ENCODE peak calls at places on chromosomes 7 and 10, in five cellular contexts. One of them, this sample, is unnamed.
A peak's percentile ranks its signal among the peaks of the same experiment; 100 is the strongest.

GRCh38 chr10:35746004-35746403 is 103.9 kb upstream of the FZD8 start:
- DNase-seq in Peyer's patch: no peak
- DNase-seq in IMR-90: no peak
- DNase-seq in heart left ventricle: no peak
- DNase-seq in breast epithelium: no peak
- DNase-seq in this sample: no peak

GRCh38 chr7:49483142-49483541 is 290.3 kb upstream of the VWC2 start:
- DNase-seq in Peyer's patch: no peak
- DNase-seq in IMR-90: no peak
- DNase-seq in heart left ventricle: no peak
- DNase-seq in breast epithelium: no peak
- DNase-seq in this sample: no peak

GRCh38 chr10:108521827-108522503 is 1357.5 kb upstream of the SORCS1 start:
- DNase-seq in Peyer's patch: no peak
- DNase-seq in IMR-90: no peak
- DNase-seq in heart left ventricle: no peak
- DNase-seq in breast epithelium: no peak
- DNase-seq in this sample: no peak

GRCh38 chr7:112726076-112726475 is 64.1 kb downstream of the TMEM168 start:
- DNase-seq in Peyer's patch: no peak
- DNase-seq in IMR-90: no peak
- DNase-seq in heart left ventricle: no peak
- DNase-seq in breast epithelium: no peak
- DNase-seq in this sample: no peak

GRCh38 chr10:90959826-90960225 is 38.9 kb upstream of the ANKRD1 start:
- DNase-seq in Peyer's patch: no peak
- DNase-seq in IMR-90: no peak
- DNase-seq in heart left ventricle: no peak
- DNase-seq in breast epithelium: no peak
- DNase-seq in this sample: no peak

GRCh38 chr10:4093438-4093837 is 308.4 kb upstream of the KLF6 start:
- DNase-seq in Peyer's patch: no peak
- DNase-seq in IMR-90: no peak
- DNase-seq in heart left ventricle: no peak
- DNase-seq in breast epithelium: no peak
- DNase-seq in this sample: no peak

GRCh38 chr10:5092375-5092774 is 1.8 kb upstream of the AKR1C3 start:
- DNase-seq in Peyer's patch: no peak
- DNase-seq in IMR-90: no peak
- DNase-seq in heart left ventricle: no peak
- DNase-seq in breast epithelium: no peak
- DNase-seq in this sample: no peak

GRCh38 chr7:94650137-94650536 is 5.8 kb downstream of the SGCE start:
- DNase-seq in Peyer's patch: no peak
- DNase-seq in IMR-90: no peak
- DNase-seq in heart left ventricle: no peak
- DNase-seq in breast epithelium: no peak
- DNase-seq in this sample: no peak

GRCh38 chr10:91367127-91367531 is 43.0 kb upstream of the HECTD2 start:
- DNase-seq in Peyer's patch: no peak
- DNase-seq in IMR-90: peak; percentile 31
- DNase-seq in heart left ventricle: no peak
- DNase-seq in breast epithelium: no peak
- DNase-seq in this sample: no peak

GRCh38 chr10:44863344-44864041 is 47.6 kb upstream of the TMEM72 start:
- DNase-seq in Peyer's patch: no peak
- DNase-seq in IMR-90: no peak
- DNase-seq in heart left ventricle: no peak
- DNase-seq in breast epithelium: no peak
- DNase-seq in this sample: no peak

GRCh38 chr7:8251195-8251594 is 10.8 kb downstream of the ICA1 start:
- DNase-seq in Peyer's patch: no peak
- DNase-seq in IMR-90: no peak
- DNase-seq in heart left ventricle: no peak
- DNase-seq in breast epithelium: no peak
- DNase-seq in this sample: no peak

GRCh38 chr7:68969571-68969970 is 628.7 kb upstream of the AUTS2 start:
- DNase-seq in Peyer's patch: no peak
- DNase-seq in IMR-90: no peak
- DNase-seq in heart left ventricle: no peak
- DNase-seq in breast epithelium: no peak
- DNase-seq in this sample: no peak

GRCh38 chr10:18157909-18158308 is 17.7 kb downstream of the CACNB2 start:
- DNase-seq in Peyer's patch: no peak
- DNase-seq in IMR-90: peak; percentile 88
- DNase-seq in heart left ventricle: no peak
- DNase-seq in breast epithelium: no peak
- DNase-seq in this sample: no peak

GRCh38 chr7:157663061-157663863 is 326.5 kb downstream of the DNAJB6 start:
- DNase-seq in Peyer's patch: no peak
- DNase-seq in IMR-90: no peak
- DNase-seq in heart left ventricle: no peak
- DNase-seq in breast epithelium: no peak
- DNase-seq in this sample: peak; percentile 40

GRCh38 chr10:126895214-126895781 is 9.9 kb upstream of the DOCK1 start:
- DNase-seq in Peyer's patch: no peak
- DNase-seq in IMR-90: no peak
- DNase-seq in heart left ventricle: no peak
- DNase-seq in breast epithelium: no peak
- DNase-seq in this sample: no peak

GRCh38 chr7:111919690-111920179 is 286.5 kb downstream of the DOCK4 start:
- DNase-seq in Peyer's patch: no peak
- DNase-seq in IMR-90: peak; percentile 55
- DNase-seq in heart left ventricle: no peak
- DNase-seq in breast epithelium: no peak
- DNase-seq in this sample: no peak

GRCh38 chr7:151381333-151382078 is 28.3 kb downstream of the WDR86 start:
- DNase-seq in Peyer's patch: peak; percentile 56
- DNase-seq in IMR-90: no peak
- DNase-seq in heart left ventricle: peak; percentile 69
- DNase-seq in breast epithelium: no peak
- DNase-seq in this sample: peak; percentile 47

GRCh38 chr7:51727441-51727840 is 410.8 kb upstream of the COBL start:
- DNase-seq in Peyer's patch: peak; percentile 59
- DNase-seq in IMR-90: no peak
- DNase-seq in heart left ventricle: no peak
- DNase-seq in breast epithelium: no peak
- DNase-seq in this sample: no peak

GRCh38 chr10:124125305-124126116 is 32.1 kb upstream of the CHST15 start:
- DNase-seq in Peyer's patch: no peak
- DNase-seq in IMR-90: no peak
- DNase-seq in heart left ventricle: no peak
- DNase-seq in breast epithelium: no peak
- DNase-seq in this sample: no peak

GRCh38 chr10:65365878-65366277 is 1560.0 kb upstream of the LRRTM3 start:
- DNase-seq in Peyer's patch: no peak
- DNase-seq in IMR-90: no peak
- DNase-seq in heart left ventricle: no peak
- DNase-seq in breast epithelium: no peak
- DNase-seq in this sample: no peak

GRCh38 chr7:2633538-2634264 is 1.9 kb downstream of the TTYH3 start:
- DNase-seq in Peyer's patch: no peak
- DNase-seq in IMR-90: peak; percentile 89
- DNase-seq in heart left ventricle: peak; percentile 73
- DNase-seq in breast epithelium: no peak
- DNase-seq in this sample: peak; percentile 68

GRCh38 chr10:132878091-132878729 is 64.2 kb downstream of the CFAP46 start:
- DNase-seq in Peyer's patch: peak; percentile 24
- DNase-seq in IMR-90: no peak
- DNase-seq in heart left ventricle: peak; percentile 37
- DNase-seq in breast epithelium: peak; percentile 46
- DNase-seq in this sample: peak; percentile 8

GRCh38 chr10:60496181-60496580 is 106.5 kb upstream of the ANK3 start:
- DNase-seq in Peyer's patch: no peak
- DNase-seq in IMR-90: no peak
- DNase-seq in heart left ventricle: no peak
- DNase-seq in breast epithelium: no peak
- DNase-seq in this sample: no peak

GRCh38 chr10:7407368-7408002 is 3.3 kb downstream of the SFMBT2 start:
- DNase-seq in Peyer's patch: no peak
- DNase-seq in IMR-90: no peak
- DNase-seq in heart left ventricle: peak; percentile 63
- DNase-seq in breast epithelium: no peak
- DNase-seq in this sample: peak; percentile 54

GRCh38 chr7:16926283-16926682 is 44.5 kb upstream of the AGR3 start:
- DNase-seq in Peyer's patch: peak; percentile 65
- DNase-seq in IMR-90: peak; percentile 54
- DNase-seq in heart left ventricle: no peak
- DNase-seq in breast epithelium: no peak
- DNase-seq in this sample: no peak

GRCh38 chr7:24854866-24855265 is 97.6 kb upstream of the GSDME start:
- DNase-seq in Peyer's patch: no peak
- DNase-seq in IMR-90: peak; percentile 65
- DNase-seq in heart left ventricle: no peak
- DNase-seq in breast epithelium: no peak
- DNase-seq in this sample: no peak

GRCh38 chr7:106717997-106718871 is 57.3 kb upstream of the CCDC71L start:
- DNase-seq in Peyer's patch: peak; percentile 63
- DNase-seq in IMR-90: peak; percentile 98
- DNase-seq in heart left ventricle: no peak
- DNase-seq in breast epithelium: no peak
- DNase-seq in this sample: no peak

GRCh38 chr7:30799206-30799975 is 28.2 kb downstream of the MINDY4 start:
- DNase-seq in Peyer's patch: no peak
- DNase-seq in IMR-90: peak; percentile 93
- DNase-seq in heart left ventricle: no peak
- DNase-seq in breast epithelium: no peak
- DNase-seq in this sample: no peak

GRCh38 chr10:126846469-126846868 is 58.8 kb upstream of the DOCK1 start:
- DNase-seq in Peyer's patch: no peak
- DNase-seq in IMR-90: no peak
- DNase-seq in heart left ventricle: no peak
- DNase-seq in breast epithelium: no peak
- DNase-seq in this sample: no peak

GRCh38 chr7:150502519-150502918 is 12.2 kb upstream of the GIMAP7 start:
- DNase-seq in Peyer's patch: peak; percentile 75
- DNase-seq in IMR-90: no peak
- DNase-seq in heart left ventricle: no peak
- DNase-seq in breast epithelium: no peak
- DNase-seq in this sample: no peak

GRCh38 chr10:79306644-79307220 is 40.5 kb upstream of the PPIF start:
- DNase-seq in Peyer's patch: no peak
- DNase-seq in IMR-90: no peak
- DNase-seq in heart left ventricle: peak; percentile 56
- DNase-seq in breast epithelium: no peak
- DNase-seq in this sample: no peak
- H3K36me3 ChIP-seq in Peyer's patch: no peaks in the 10 kb centered on the region
- H3K36me3 ChIP-seq in IMR-90: peaks cover 88% of the 10 kb centered on the region
- H3K36me3 ChIP-seq in heart left ventricle: peaks cover 8% of the 10 kb centered on the region
- H3K36me3 ChIP-seq in breast epithelium: peaks cover 24% of the 10 kb centered on the region
- H3K36me3 ChIP-seq in this sample: no peaks in the 10 kb centered on the region

DNA sequence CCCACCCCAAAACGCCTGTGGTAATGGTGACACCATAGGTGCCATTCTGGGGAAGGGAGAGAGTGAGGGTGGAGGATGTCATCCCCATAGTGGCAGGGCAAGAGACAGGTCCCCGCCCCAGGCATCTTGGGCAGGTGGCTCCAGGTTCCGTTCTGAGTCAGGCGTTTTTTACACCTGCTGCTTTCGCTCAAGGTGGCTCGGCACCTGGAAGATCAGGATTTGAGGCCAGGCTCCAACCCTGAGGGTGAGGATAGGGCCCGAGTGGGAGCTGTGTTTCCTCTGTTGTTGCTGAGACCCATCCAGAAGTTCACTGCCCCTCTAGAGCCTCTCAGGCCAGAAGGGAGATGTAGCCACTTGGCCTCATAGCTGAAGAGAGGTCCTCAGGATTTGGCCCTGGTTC is 36.6 kb upstream of the DUSP5 start:
- DNase-seq in Peyer's patch: peak; percentile 52
- DNase-seq in IMR-90: no peak
- DNase-seq in heart left ventricle: no peak
- DNase-seq in breast epithelium: no peak
- DNase-seq in this sample: no peak
- H3K4me1 ChIP-seq in Peyer's patch: no peaks in the 10 kb centered on the region
- H3K4me1 ChIP-seq in IMR-90: peaks cover 16% of the 10 kb centered on the region
- H3K4me1 ChIP-seq in heart left ventricle: no peaks in the 10 kb centered on the region
- H3K4me1 ChIP-seq in breast epithelium: no peaks in the 10 kb centered on the region
- H3K4me1 ChIP-seq in this sample: no peaks in the 10 kb centered on the region

GRCh38 chr10:101818119-101818957 is at the start of gene OGA:
- DNase-seq in Peyer's patch: peak; percentile 99
- DNase-seq in IMR-90: peak; percentile 100
- DNase-seq in heart left ventricle: peak; percentile 99
- DNase-seq in breast epithelium: peak; percentile 96
- DNase-seq in this sample: peak; percentile 98
- TF ChIP-seq POLR2A in Peyer's patch: peak; percentile 98
- TF ChIP-seq POLR2A in IMR-90: peak; percentile 93
- TF ChIP-seq POLR2A in heart left ventricle: peak; percentile 96
- TF ChIP-seq POLR2A in breast epithelium: peak; percentile 99
- TF ChIP-seq POLR2A in this sample: peak; percentile 99

GRCh38 chr10:47218803-47219202 is 81.2 kb upstream of the GDF10 start:
- DNase-seq in Peyer's patch: no peak
- DNase-seq in IMR-90: no peak
- DNase-seq in heart left ventricle: no peak
- DNase-seq in breast epithelium: no peak
- DNase-seq in this sample: no peak

GRCh38 chr10:47217123-47217522 is 82.9 kb upstream of the GDF10 start:
- DNase-seq in Peyer's patch: no peak
- DNase-seq in IMR-90: no peak
- DNase-seq in heart left ventricle: no peak
- DNase-seq in breast epithelium: no peak
- DNase-seq in this sample: no peak

GRCh38 chr10:47214520-47214919 is 85.5 kb upstream of the GDF10 start:
- DNase-seq in Peyer's patch: no peak
- DNase-seq in IMR-90: peak; percentile 8
- DNase-seq in heart left ventricle: no peak
- DNase-seq in breast epithelium: no peak
- DNase-seq in this sample: no peak
- H3K36me3 ChIP-seq in Peyer's patch: no peaks in the 10 kb centered on the region
- H3K36me3 ChIP-seq in IMR-90: no peaks in the 10 kb centered on the region
- H3K36me3 ChIP-seq in heart left ventricle: no peaks in the 10 kb centered on the region
- H3K36me3 ChIP-seq in breast epithelium: no peaks in the 10 kb centered on the region
- H3K36me3 ChIP-seq in this sample: no peaks in the 10 kb centered on the region

DNA sequence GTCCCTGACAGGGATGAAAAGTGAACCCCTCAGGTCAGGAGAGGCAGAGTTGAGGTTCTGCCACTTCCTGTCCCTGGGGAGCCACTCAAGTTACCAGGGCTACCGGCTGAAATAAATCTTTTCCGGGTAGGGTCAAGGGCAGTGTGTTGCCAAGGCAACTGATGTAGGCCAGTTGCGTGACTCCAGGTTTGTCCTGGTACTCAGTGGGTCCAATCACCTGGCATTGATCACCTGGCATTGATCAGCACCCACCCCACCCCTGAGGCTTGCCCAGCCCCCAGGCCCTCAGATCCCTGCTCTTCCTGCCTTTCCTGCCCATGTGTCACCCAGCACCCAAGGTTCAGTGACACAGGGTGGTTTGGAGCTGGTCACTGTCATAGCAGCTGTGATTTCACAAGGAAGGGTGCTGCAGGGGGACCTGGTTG is 5.9 kb downstream of the SAP25 start:
- DNase-seq in Peyer's patch: no peak
- DNase-seq in IMR-90: no peak
- DNase-seq in heart left ventricle: no peak
- DNase-seq in breast epithelium: no peak
- DNase-seq in this sample: peak; percentile 61
- H3K4me1 ChIP-seq in Peyer's patch: no peaks in the 10 kb centered on the region
- H3K4me1 ChIP-seq in IMR-90: peaks cover 4% of the 10 kb centered on the region
- H3K4me1 ChIP-seq in heart left ventricle: peaks cover 13% of the 10 kb centered on the region
- H3K4me1 ChIP-seq in breast epithelium: no peaks in the 10 kb centered on the region
- H3K4me1 ChIP-seq in this sample: peaks cover 15% of the 10 kb centered on the region

This sample was measured in ovary.